ENCODE peak calls at places on chromosomes 2 and 18, in nine cellular contexts. C, D, K, U, S, H, B, G and O are unnamed samples.

GRCh38 chr2:166434491-166434890 is 58.7 kb upstream of the SCN9A start:
- DNase-seq in C (no peak), H (no peak), D (no peak), S (no peak), G (no peak), K (no peak), U (no peak), B (no peak), O (no peak)

GRCh38 chr2:158990397-158991209 is 22.2 kb downstream of the TANC1 start:
- DNase-seq in K (no peak), D (no peak), G (peak; percentile 91), B (no peak), H (peak; percentile 73), S (peak; percentile 93), U (no peak), C (peak; percentile 98), O (no peak)

GRCh38 chr2:25062461-25062860 is 20.6 kb downstream of the EFR3B start:
- DNase-seq in G (no peak), H (no peak), S (no peak), U (peak; percentile 92), C (no peak), K (no peak), D (no peak), B (no peak), O (no peak)

GRCh38 chr2:85589166-85589565 is 4.9 kb downstream of the VAMP5 start:
- DNase-seq in B (no peak), D (no peak), K (no peak), S (no peak), H (no peak), U (no peak), G (no peak), C (no peak), O (no peak)

GRCh38 chr18:49640741-49641140 is 78.9 kb downstream of the LIPG start:
- DNase-seq in S (no peak), D (no peak), B (no peak), K (no peak), H (no peak), G (no peak), C (no peak), U (no peak), O (no peak)

GRCh38 chr18:27685807-27686412 is 491.0 kb downstream of the CDH2 start:
- DNase-seq in H (peak; percentile 56), K (peak; percentile 67), S (peak; percentile 61), C (peak; percentile 47), B (no peak), D (peak; percentile 9), G (peak; percentile 29), U (peak; percentile 45), O (peak; percentile 43)

GRCh38 chr2:210198326-210198725 is 26.9 kb downstream of the ACADL start:
- DNase-seq in D (no peak), H (peak; percentile 10), U (peak; percentile 19), S (peak; percentile 42), C (peak; percentile 74), B (no peak), G (no peak), K (no peak), O (no peak)

GRCh38 chr18:6920099-6920955 is 190.8 kb downstream of the ARHGAP28 start:
- DNase-seq in S (peak; percentile 64), D (peak; percentile 78), U (peak; percentile 55), K (peak; percentile 73), C (peak; percentile 84), G (peak; percentile 77), B (no peak), H (peak; percentile 79), O (peak; percentile 68)

GRCh38 chr2:107542314-107542740 is 284.4 kb upstream of the RGPD4 start:
- DNase-seq in C (no peak), G (no peak), S (no peak), D (no peak), B (no peak), U (no peak), H (no peak), K (no peak), O (no peak)

GRCh38 chr18:67265464-67266245 is 250.9 kb downstream of the DSEL start:
- DNase-seq in S (peak; percentile 87), U (no peak), B (no peak), H (peak; percentile 76), G (peak; percentile 41), C (no peak), K (no peak), D (no peak), O (peak; percentile 60)

GRCh38 chr2:8168007-8168717 is 513.7 kb upstream of the ID2 start:
- DNase-seq in C (no peak), G (no peak), D (no peak), S (no peak), U (no peak), K (no peak), H (no peak), B (no peak), O (no peak)

GRCh38 chr2:152031747-152032146 is 67.1 kb downstream of the CACNB4 start:
- DNase-seq in H (no peak), G (no peak), B (no peak), U (no peak), C (no peak), D (no peak), K (no peak), S (no peak), O (no peak)

GRCh38 chr2:30689496-30690125 is 117.6 kb downstream of the CAPN13 start:
- DNase-seq in B (no peak), D (no peak), C (no peak), U (no peak), K (no peak), S (no peak), H (no peak), G (no peak), O (no peak)

GRCh38 chr18:42069036-42069435 is 114.0 kb downstream of the PIK3C3 start:
- DNase-seq in U (no peak), K (no peak), H (no peak), D (no peak), G (no peak), S (no peak), C (peak; percentile 72), B (no peak), O (no peak)

GRCh38 chr2:213104089-213104902 is 47.1 kb downstream of the IKZF2 start:
- DNase-seq in H (peak; percentile 62), S (peak; percentile 21), U (no peak), C (no peak), G (peak; percentile 9), D (no peak), B (no peak), K (peak; percentile 59), O (no peak)

GRCh38 chr2:69131983-69132675 is 119.2 kb downstream of the ANTXR1 start:
- DNase-seq in D (no peak), H (no peak), C (no peak), G (no peak), U (no peak), K (no peak), S (no peak), B (no peak), O (no peak)

GRCh38 chr2:135615404-135615803 is 84.1 kb downstream of the R3HDM1 start:
- DNase-seq in D (no peak), G (no peak), C (peak; percentile 84), H (no peak), U (no peak), S (no peak), B (no peak), K (no peak), O (no peak)

GRCh38 chr2:231894566-231895380 is 31.4 kb downstream of the NPPC start:
- DNase-seq in G (no peak), U (no peak), H (no peak), K (no peak), S (no peak), D (no peak), C (no peak), B (no peak), O (no peak)

GRCh38 chr18:50218432-50219197 is 23.7 kb upstream of the MYO5B start:
- DNase-seq in K (peak; percentile 8), G (no peak), U (no peak), D (peak; percentile 59), H (no peak), B (peak; percentile 15), C (peak; percentile 36), S (peak; percentile 26), O (peak; percentile 66)

GRCh38 chr2:160207271-160207670 is 7.2 kb upstream of the ITGB6 start:
- DNase-seq in K (no peak), H (no peak), U (no peak), G (no peak), D (no peak), C (peak; percentile 76), B (no peak), S (no peak), O (no peak)

GRCh38 chr2:8214221-8214620 is 467.6 kb upstream of the ID2 start:
- DNase-seq in C (peak; percentile 58), H (no peak), B (no peak), S (no peak), D (no peak), K (no peak), U (no peak), G (no peak), O (no peak)